ENCODE peak calls at places on chromosomes 6 and 20, in ten cellular contexts. Q is foreskin fibroblast, U is heart left ventricle, F is osteoblast, C is cardiac muscle cell, E is dorsolateral prefrontal cortex, V is colonic mucosa, P is hepatocyte, I is BJ, J is stomach. L is an unnamed sample.

GRCh38 chr20:24253321-24253720 is 216.1 kb upstream of the SYNDIG1 start:
- DNase-seq in Q (no peak), U (no peak), F (no peak), C (no peak), E (no peak), V (no peak), P (no peak), I (no peak), J (no peak), L (no peak)

GRCh38 chr20:6708010-6708409 is 59.5 kb upstream of the BMP2 start:
- DNase-seq in Q (peak; percentile 18), U (peak; percentile 73), F (no peak), C (no peak), E (no peak), V (peak; percentile 84), P (peak; percentile 72), I (no peak), J (peak; percentile 85), L (no peak)

GRCh38 chr20:59526242-59527225 is 77.8 kb upstream of the PHACTR3 start:
- DNase-seq in Q (no peak), U (no peak), F (no peak), C (peak; percentile 17), E (no peak), V (no peak), P (peak; percentile 20), I (no peak), J (no peak), L (no peak)

GRCh38 chr20:58711266-58712051 is 18.9 kb downstream of the NPEPL1 start:
- DNase-seq in Q (no peak), U (peak; percentile 15), F (peak; percentile 78), C (no peak), E (peak; percentile 27), V (peak; percentile 14), P (peak; percentile 2), I (no peak), J (peak; percentile 16), L (no peak)

GRCh38 chr6:14464049-14464448 is 346.5 kb downstream of the CD83 start:
- DNase-seq in Q (no peak), U (no peak), F (no peak), C (no peak), E (no peak), V (no peak), P (no peak), I (no peak), J (no peak), L (no peak)

GRCh38 chr6:20340056-20340455 is 61.6 kb upstream of the E2F3 start:
- DNase-seq in Q (no peak), U (no peak), F (no peak), C (no peak), E (no peak), V (no peak), P (no peak), I (no peak), J (no peak), L (no peak)

GRCh38 chr6:28525496-28526039 is at the start of gene GPX5:
- DNase-seq in Q (no peak), U (no peak), F (no peak), C (no peak), E (no peak), V (no peak), P (no peak), I (no peak), J (no peak), L (no peak)

GRCh38 chr20:56974499-56975250 is 291.8 kb downstream of the BMP7 start:
- DNase-seq in Q (peak; percentile 62), U (no peak), F (no peak), C (peak; percentile 72), E (peak; percentile 49), V (peak; percentile 41), P (peak; percentile 78), I (peak; percentile 15), J (peak; percentile 31), L (peak; percentile 30)

DNA sequence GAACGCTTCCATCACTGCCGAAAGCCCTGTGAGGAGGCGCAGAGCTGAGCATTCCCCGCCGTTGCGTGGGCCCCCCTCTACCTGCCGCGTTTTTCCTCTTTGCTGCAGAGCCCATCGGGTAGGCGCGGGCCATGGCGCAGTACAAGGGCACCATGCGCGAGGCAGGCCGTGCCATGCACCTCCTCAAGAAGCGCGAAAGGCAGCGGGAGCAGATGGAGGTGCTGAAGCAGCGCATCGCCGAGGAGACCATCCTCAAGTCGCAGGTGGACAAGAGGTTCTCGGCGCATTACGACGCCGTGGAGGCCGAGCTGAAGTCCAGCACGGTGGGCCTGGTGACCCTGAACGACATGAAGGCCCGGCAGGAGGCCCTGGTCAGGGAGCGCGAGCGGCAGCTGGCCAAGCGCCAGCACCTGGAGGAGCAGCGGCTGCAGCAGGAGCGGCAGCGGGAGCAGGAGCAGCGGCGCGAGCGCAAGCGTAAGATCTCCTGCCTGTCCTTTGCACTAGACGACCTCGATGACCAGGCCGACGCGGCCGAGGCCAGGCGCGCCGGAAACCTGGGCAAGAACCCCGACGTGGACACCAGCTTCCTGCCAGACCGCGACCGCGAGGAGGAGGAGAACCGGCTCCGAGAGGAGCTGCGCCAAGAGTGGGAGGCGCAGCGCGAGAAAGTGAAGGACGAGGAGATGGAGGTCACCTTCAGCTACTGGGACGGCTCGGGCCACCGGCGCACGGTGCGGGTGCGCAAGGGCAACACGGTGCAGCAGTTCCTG is 693 bp downstream of the FAM50B start:
- DNase-seq in Q (no peak), U (peak; percentile 37), F (peak; percentile 58), C (no peak), E (no peak), V (peak; percentile 28), P (no peak), I (no peak), J (peak; percentile 34), L (no peak)
- H3K4me3 ChIP-seq in Q (peak overlapping the region; percentile 63), U (peak overlapping the region; percentile 36), F (peak overlapping the region; percentile 74), C (no peak overlapping the region), E (peak overlapping the region; percentile 60), V (peak overlapping the region; percentile 46), P (no peak overlapping the region), I (peak overlapping the region; percentile 46), J (peak overlapping the region; percentile 51), L (peak overlapping the region; percentile 54)

GRCh38 chr20:48385527-48385926 is 442.3 kb downstream of the PREX1 start:
- DNase-seq in Q (no peak), U (no peak), F (no peak), C (no peak), E (no peak), V (no peak), P (no peak), I (no peak), J (no peak), L (no peak)

GRCh38 chr20:48384147-48384818 is 443.5 kb downstream of the PREX1 start:
- DNase-seq in Q (no peak), U (no peak), F (no peak), C (no peak), E (no peak), V (peak; percentile 52), P (no peak), I (no peak), J (no peak), L (no peak)

GRCh38 chr20:48383252-48383651 is 444.5 kb downstream of the PREX1 start:
- DNase-seq in Q (no peak), U (no peak), F (no peak), C (no peak), E (no peak), V (no peak), P (no peak), I (no peak), J (no peak), L (no peak)

GRCh38 chr20:48390981-48391380 is 436.8 kb downstream of the PREX1 start:
- DNase-seq in Q (no peak), U (no peak), F (no peak), C (no peak), E (no peak), V (no peak), P (no peak), I (no peak), J (no peak), L (no peak)

DNA sequence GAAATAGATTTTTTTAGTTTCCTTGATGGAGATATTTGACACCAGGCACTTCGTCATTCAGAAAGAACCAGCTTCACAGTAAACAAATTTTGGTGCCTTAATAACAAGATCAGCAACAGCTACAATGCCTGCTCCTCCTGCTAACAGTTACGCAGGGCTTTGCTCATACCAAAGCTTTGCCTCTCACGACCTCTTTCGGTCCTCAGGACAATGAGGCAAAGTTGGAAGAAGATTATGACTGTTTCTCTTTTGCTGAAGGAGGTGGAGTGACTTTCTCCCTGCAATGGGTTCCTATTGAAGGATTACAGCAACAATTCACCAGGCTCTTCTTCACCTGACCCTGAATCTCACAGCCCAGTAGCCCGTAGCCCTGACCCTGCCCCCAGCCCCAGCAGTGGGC is 440.1 kb downstream of the PREX1 start:
- DNase-seq in Q (no peak), U (no peak), F (no peak), C (no peak), E (no peak), V (no peak), P (no peak), I (no peak), J (no peak), L (no peak)
- TF ChIP-seq CTCF in Q (no peak), U (no peak), F (no peak), C (no peak), E (no peak), V (no peak), P (no peak), I (no peak), J (no peak), L (no peak)

DNA sequence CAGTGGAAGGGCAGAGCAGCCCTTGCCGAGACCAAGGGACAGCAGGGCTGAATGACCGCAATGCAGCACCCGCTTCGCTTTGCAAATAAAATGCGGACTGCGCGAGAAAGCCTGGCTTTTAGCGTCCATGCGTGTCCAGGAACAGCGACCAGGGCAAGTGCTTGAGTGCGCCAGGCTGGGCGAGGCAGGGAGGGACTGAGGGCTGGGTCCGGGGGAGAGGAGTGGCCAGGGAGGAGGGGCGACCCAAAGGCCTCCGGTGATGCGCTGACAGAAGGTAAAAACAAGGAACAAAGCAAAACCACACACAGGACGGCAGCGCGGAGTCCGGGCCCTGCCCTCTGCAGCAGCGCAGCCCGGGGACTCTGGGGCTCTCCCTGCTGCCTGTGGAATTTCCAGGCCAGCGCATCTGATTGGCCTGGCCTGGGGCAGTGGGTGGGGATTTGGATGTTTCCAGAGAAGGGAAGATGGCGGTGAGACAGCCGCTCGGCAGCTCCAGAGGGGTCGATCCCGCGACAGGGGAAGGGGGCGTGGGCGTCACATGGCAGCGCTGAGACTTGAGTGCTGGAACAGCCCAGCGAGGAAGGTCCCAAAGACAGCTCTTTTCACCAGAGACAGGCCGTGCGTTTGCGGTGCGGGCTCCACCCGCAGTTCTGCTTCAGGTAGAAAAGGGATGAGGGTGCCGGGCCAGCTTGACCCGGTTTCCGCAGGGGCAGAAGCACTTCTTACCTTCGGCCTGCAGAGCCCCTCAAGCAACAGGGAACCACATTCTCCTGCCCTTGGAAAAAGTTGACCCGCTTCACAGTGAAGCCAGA is 51.8 kb downstream of the SSR1 start:
- DNase-seq in Q (peak; percentile 86), U (peak; percentile 91), F (peak; percentile 100), C (peak; percentile 94), E (peak; percentile 84), V (peak; percentile 91), P (peak; percentile 93), I (peak; percentile 47), J (peak; percentile 84), L (peak; percentile 66)
- H3K4me3 ChIP-seq in Q (peak overlapping the region; percentile 84), U (peak overlapping the region; percentile 42), F (peak overlapping the region; percentile 87), C (peak overlapping the region; percentile 40), E (peak overlapping the region; percentile 62), V (peak overlapping the region; percentile 53), P (peak overlapping the region; percentile 12), I (peak overlapping the region; percentile 65), J (peak overlapping the region; percentile 60), L (peak overlapping the region; percentile 51)

DNA sequence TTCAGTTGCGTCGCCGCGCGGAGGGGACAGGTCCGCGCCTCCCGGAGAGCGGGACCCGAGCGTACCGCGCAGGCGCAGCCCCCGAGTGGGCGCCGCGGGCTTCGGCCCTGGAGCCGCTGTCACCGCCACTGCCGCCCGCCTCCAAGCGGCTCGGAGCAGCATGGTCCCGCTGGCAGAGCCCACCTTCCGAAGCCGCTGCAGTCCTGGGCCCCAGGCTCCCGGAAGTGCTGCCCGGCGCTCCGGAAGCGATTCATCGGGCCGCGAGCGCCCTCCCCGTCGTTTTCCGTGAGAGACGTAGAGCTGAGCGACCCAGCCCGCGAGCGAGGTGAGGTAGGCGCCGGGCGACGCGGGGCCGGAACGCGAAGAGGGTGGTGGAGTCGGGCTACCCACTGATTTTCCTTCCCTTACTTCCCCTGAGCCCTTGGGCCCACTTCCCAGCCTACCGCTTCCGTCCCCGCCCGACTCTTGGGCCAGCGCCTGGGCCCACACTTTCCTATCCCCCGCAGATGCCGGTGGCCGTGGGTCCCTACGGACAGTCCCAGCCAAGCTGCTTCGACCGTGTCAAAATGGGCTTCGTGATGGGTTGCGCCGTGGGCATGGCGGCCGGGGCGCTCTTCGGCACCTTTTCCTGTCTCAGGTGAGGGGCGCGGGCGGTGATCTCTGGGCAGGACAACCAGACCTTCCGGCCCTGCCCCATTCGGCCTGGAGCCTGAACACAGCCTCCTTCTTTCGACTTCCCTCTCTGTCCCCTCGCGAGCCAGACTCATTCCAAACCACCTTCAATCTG is at the start of the genes NFS1 and ROMO1:
- DNase-seq in Q (peak; percentile 78), U (peak; percentile 92), F (peak; percentile 97), C (peak; percentile 95), E (peak; percentile 92), V (peak; percentile 88), P (peak; percentile 95), I (peak; percentile 16), J (peak; percentile 86), L (peak; percentile 32)
- TF ChIP-seq CTCF in Q (peak; percentile 9), U (no peak), F (peak; percentile 7), C (peak; percentile 30), E (peak; percentile 51), V (no peak), P (peak; percentile 19), I (peak; percentile 25), J (no peak), L (no peak)